ENCODE peak calls at places on chromosome 15, in seven cellular contexts. W is neural progenitor cell, R is heart left ventricle, S is body of pancreas, K is colonic mucosa, J is breast epithelium, E is PC-3. O is an unnamed sample.

GRCh38 chr15:89685995-89686394 is 4.6 kb downstream of the PEX11A start:
- DNase-seq in W (no peak), R (no peak), S (no peak), K (no peak), J (no peak), E (no peak), O (no peak)

GRCh38 chr15:26771917-26772587 is 814 bp downstream of the GABRB3 start:
- DNase-seq in W (no peak), R (no peak), S (peak; percentile 26), K (no peak), J (no peak), E (no peak), O (no peak)

GRCh38 chr15:57735891-57736290 is 29.4 kb downstream of the POLR2M start:
- DNase-seq in W (no peak), R (no peak), S (no peak), K (no peak), J (no peak), E (no peak), O (no peak)

GRCh38 chr15:95086543-95087252 is 855.3 kb downstream of the MCTP2 start:
- DNase-seq in W (no peak), R (no peak), S (no peak), K (no peak), J (no peak), E (no peak), O (no peak)

GRCh38 chr15:66943456-66944095 is 121.8 kb upstream of the SMAD3 start:
- DNase-seq in W (peak; percentile 19), R (no peak), S (no peak), K (peak; percentile 57), J (no peak), E (no peak), O (no peak)

GRCh38 chr15:92164327-92165000 is 229.2 kb upstream of the ST8SIA2 start:
- DNase-seq in W (peak; percentile 71), R (no peak), S (peak; percentile 31), K (peak; percentile 49), J (no peak), E (no peak), O (peak; percentile 69)

GRCh38 chr15:65666257-65666656 is 44.5 kb downstream of the SLC24A1 start:
- DNase-seq in W (no peak), R (no peak), S (no peak), K (no peak), J (no peak), E (peak; percentile 46), O (no peak)

GRCh38 chr15:70442616-70443321 is 320.6 kb downstream of the UACA start:
- DNase-seq in W (no peak), R (no peak), S (no peak), K (no peak), J (peak; percentile 20), E (no peak), O (no peak)

GRCh38 chr15:61746589-61746988 is 313.7 kb downstream of the VPS13C start:
- DNase-seq in W (no peak), R (no peak), S (no peak), K (no peak), J (no peak), E (no peak), O (no peak)

GRCh38 chr15:44729394-44729913 is 6.9 kb upstream of the TRIM69 start:
- DNase-seq in W (peak; percentile 40), R (peak; percentile 46), S (no peak), K (peak; percentile 56), J (no peak), E (no peak), O (no peak)

GRCh38 chr15:84821501-84822021 is 4.4 kb downstream of the ALPK3 start:
- DNase-seq in W (no peak), R (no peak), S (no peak), K (no peak), J (no peak), E (no peak), O (no peak)

GRCh38 chr15:72368895-72369294 is 6.9 kb downstream of the HEXA start:
- DNase-seq in W (no peak), R (peak; percentile 70), S (peak; percentile 60), K (no peak), J (no peak), E (no peak), O (no peak)

GRCh38 chr15:101795455-101795854 is 7.9 kb upstream of the OR4F6 start:
- DNase-seq in W (no peak), R (no peak), S (no peak), K (no peak), J (no peak), E (peak; percentile 57), O (no peak)

GRCh38 chr15:70120954-70121655 is 23.4 kb upstream of the TLE3 start:
- DNase-seq in W (no peak), R (no peak), S (no peak), K (no peak), J (no peak), E (no peak), O (no peak)

GRCh38 chr15:38684461-38685000 is 119.9 kb upstream of the RASGRP1 start:
- DNase-seq in W (no peak), R (no peak), S (no peak), K (no peak), J (no peak), E (no peak), O (no peak)

GRCh38 chr15:66911131-66911700 is 154.2 kb upstream of the SMAD3 start:
- DNase-seq in W (no peak), R (no peak), S (no peak), K (no peak), J (no peak), E (no peak), O (peak; percentile 40)

GRCh38 chr15:74402337-74402839 is 31.4 kb downstream of the SEMA7A start:
- DNase-seq in W (no peak), R (no peak), S (no peak), K (no peak), J (no peak), E (no peak), O (no peak)

GRCh38 chr15:62878070-62878469 is 164.5 kb upstream of the TPM1 start:
- DNase-seq in W (no peak), R (peak; percentile 52), S (no peak), K (no peak), J (no peak), E (no peak), O (peak; percentile 27)

GRCh38 chr15:62877276-62877857 is 165.2 kb upstream of the TPM1 start:
- DNase-seq in W (no peak), R (no peak), S (peak; percentile 94), K (no peak), J (no peak), E (no peak), O (peak; percentile 42)

GRCh38 chr15:62879770-62880169 is 162.8 kb upstream of the TPM1 start:
- DNase-seq in W (no peak), R (no peak), S (no peak), K (no peak), J (no peak), E (no peak), O (peak; percentile 21)

GRCh38 chr15:62881056-62881455 is 161.5 kb upstream of the TPM1 start:
- DNase-seq in W (peak; percentile 64), R (no peak), S (no peak), K (no peak), J (no peak), E (no peak), O (no peak)

GRCh38 chr15:62880278-62880677 is 162.3 kb upstream of the TPM1 start:
- DNase-seq in W (no peak), R (no peak), S (no peak), K (no peak), J (no peak), E (no peak), O (no peak)
- TF ChIP-seq CTCF in W (no peak), R (no peak), S (no peak), K (no peak), J (no peak), E (no peak), O (no peak)

GRCh38 chr15:99450896-99451358 is 114.9 kb upstream of the MEF2A start:
- DNase-seq in W (peak; percentile 40), R (peak; percentile 89), S (peak; percentile 73), K (peak; percentile 65), J (peak; percentile 67), E (no peak), O (peak; percentile 33)
- H3K27ac ChIP-seq in W (no peak overlapping the region), R (peak overlapping the region; percentile 97), S (no peak overlapping the region), K (no peak overlapping the region), J (peak overlapping the region; percentile 23), E (no peak overlapping the region), O (no peak overlapping the region)

DNA sequence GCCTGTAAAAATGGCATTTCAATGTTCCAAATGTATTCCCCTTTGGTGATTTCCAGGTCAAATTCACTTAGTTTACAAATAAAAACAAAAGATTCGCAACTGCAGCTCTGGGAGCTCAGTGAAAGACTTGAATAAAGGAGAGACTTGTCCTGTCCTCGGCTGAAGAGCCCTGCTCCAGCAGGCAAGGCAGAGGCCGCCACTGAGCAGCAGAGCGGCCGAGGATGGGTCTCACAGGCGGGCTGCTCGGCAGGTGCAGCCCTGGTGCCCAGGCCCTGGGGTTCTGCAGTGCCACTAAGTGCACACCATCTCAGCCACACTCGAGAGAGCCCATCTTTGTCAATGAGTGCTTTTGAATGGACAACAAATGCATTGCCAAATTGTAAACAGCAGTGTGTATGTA is 856.2 kb downstream of the AGBL1 start:
- DNase-seq in W (peak; percentile 46), R (no peak), S (no peak), K (no peak), J (no peak), E (no peak), O (peak; percentile 75)
- TF ChIP-seq CTCF in W (peak; percentile 41), R (no peak), S (no peak), K (no peak), J (no peak), E (no peak), O (peak; percentile 71)

GRCh38 chr15:64633332-64633731 is 142.1 kb downstream of the RBPMS2 start:
- DNase-seq in W (no peak), R (no peak), S (no peak), K (no peak), J (no peak), E (no peak), O (no peak)
- H3K27ac ChIP-seq in W (peak overlapping the region; percentile 91), R (peak overlapping the region; percentile 40), S (no peak overlapping the region), K (no peak overlapping the region), J (no peak overlapping the region), E (no peak overlapping the region), O (peak overlapping the region; percentile 68)

GRCh38 chr15:82081904-82082810 is 36.3 kb upstream of the MEX3B start:
- DNase-seq in W (peak; percentile 67), R (no peak), S (no peak), K (no peak), J (no peak), E (peak; percentile 68), O (peak; percentile 83)
- TF ChIP-seq CTCF in W (peak; percentile 60), R (no peak), S (no peak), K (no peak), J (no peak), E (peak; percentile 45), O (peak; percentile 74)

GRCh38 chr15:60479711-60480110 is 769 bp upstream of the ICE2 start:
- DNase-seq in W (peak; percentile 11), R (no peak), S (no peak), K (peak; percentile 25), J (no peak), E (no peak), O (no peak)
- H3K27ac ChIP-seq in W (no peak overlapping the region), R (peak overlapping the region; percentile 95), S (peak overlapping the region; percentile 74), K (peak overlapping the region; percentile 94), J (peak overlapping the region; percentile 96), E (no peak overlapping the region), O (no peak overlapping the region)

GRCh38 chr15:68051109-68051508 is 3.0 kb upstream of the PIAS1 start:
- DNase-seq in W (no peak), R (no peak), S (no peak), K (no peak), J (no peak), E (no peak), O (no peak)
- TF ChIP-seq CTCF in W (no peak), R (no peak), S (no peak), K (no peak), J (no peak), E (peak; percentile 28), O (peak; percentile 60)